ENCODE peak calls at places on chromosomes 11 and 22, in eight cellular contexts. One of them, this sample, is unnamed.

GRCh38 chr11:35013514-35014191 is 97.2 kb downstream of the PDHX start:
- DNase-seq in sigmoid colon: no peak
- DNase-seq in stomach: no peak
- DNase-seq in GM12891: no peak
- DNase-seq in spleen: no peak
- DNase-seq in HL-60: no peak
- DNase-seq in SK-N-MC: no peak
- DNase-seq in suprapubic skin: no peak
- DNase-seq in this sample: no peak

GRCh38 chr11:70127653-70128434 is 49.7 kb downstream of the ANO1 start:
- DNase-seq in sigmoid colon: no peak
- DNase-seq in stomach: no peak
- DNase-seq in GM12891: no peak
- DNase-seq in spleen: no peak
- DNase-seq in HL-60: no peak
- DNase-seq in SK-N-MC: no peak
- DNase-seq in suprapubic skin: no peak
- DNase-seq in this sample: no peak

GRCh38 chr22:22161924-22162851 is 82.4 kb upstream of the VPREB1 start:
- DNase-seq in sigmoid colon: no peak
- DNase-seq in stomach: no peak
- DNase-seq in GM12891: peak
- DNase-seq in spleen: peak
- DNase-seq in HL-60: no peak
- DNase-seq in SK-N-MC: no peak
- DNase-seq in suprapubic skin: no peak
- DNase-seq in this sample: no peak

GRCh38 chr22:21726650-21727049 is 8.9 kb downstream of the YPEL1 start:
- DNase-seq in sigmoid colon: no peak
- DNase-seq in stomach: no peak
- DNase-seq in GM12891: peak
- DNase-seq in spleen: no peak
- DNase-seq in HL-60: peak
- DNase-seq in SK-N-MC: no peak
- DNase-seq in suprapubic skin: no peak
- DNase-seq in this sample: no peak

GRCh38 chr22:43540570-43540969 is 128.8 kb downstream of the MPPED1 start:
- DNase-seq in sigmoid colon: no peak
- DNase-seq in stomach: no peak
- DNase-seq in GM12891: no peak
- DNase-seq in spleen: no peak
- DNase-seq in HL-60: no peak
- DNase-seq in SK-N-MC: no peak
- DNase-seq in suprapubic skin: no peak
- DNase-seq in this sample: no peak

GRCh38 chr11:2591805-2592204 is 108.0 kb downstream of the KCNQ1OT1 start:
- DNase-seq in sigmoid colon: no peak
- DNase-seq in stomach: no peak
- DNase-seq in GM12891: peak
- DNase-seq in spleen: no peak
- DNase-seq in HL-60: no peak
- DNase-seq in SK-N-MC: no peak
- DNase-seq in suprapubic skin: no peak
- DNase-seq in this sample: no peak

GRCh38 chr11:79441159-79441875 is 487 bp upstream of the TENM4 start:
- DNase-seq in sigmoid colon: no peak
- DNase-seq in stomach: no peak
- DNase-seq in GM12891: no peak
- DNase-seq in spleen: no peak
- DNase-seq in HL-60: peak
- DNase-seq in SK-N-MC: no peak
- DNase-seq in suprapubic skin: no peak
- DNase-seq in this sample: no peak

GRCh38 chr11:37177721-37178120 is 579.7 kb upstream of the RAG2 start:
- DNase-seq in sigmoid colon: no peak
- DNase-seq in stomach: no peak
- DNase-seq in GM12891: no peak
- DNase-seq in spleen: no peak
- DNase-seq in HL-60: no peak
- DNase-seq in SK-N-MC: no peak
- DNase-seq in suprapubic skin: no peak
- DNase-seq in this sample: no peak

GRCh38 chr11:123381817-123382554 is 48.1 kb upstream of the GRAMD1B start:
- DNase-seq in sigmoid colon: no peak
- DNase-seq in stomach: no peak
- DNase-seq in GM12891: no peak
- DNase-seq in spleen: no peak
- DNase-seq in HL-60: no peak
- DNase-seq in SK-N-MC: no peak
- DNase-seq in suprapubic skin: no peak
- DNase-seq in this sample: no peak

GRCh38 chr11:27717801-27718229 is 17.6 kb upstream of the BDNF start:
- DNase-seq in sigmoid colon: no peak
- DNase-seq in stomach: no peak
- DNase-seq in GM12891: no peak
- DNase-seq in spleen: no peak
- DNase-seq in HL-60: no peak
- DNase-seq in SK-N-MC: no peak
- DNase-seq in suprapubic skin: no peak
- DNase-seq in this sample: no peak

GRCh38 chr22:37843746-37844089 is 416 bp downstream of the ANKRD54 start:
- DNase-seq in sigmoid colon: peak
- DNase-seq in stomach: no peak
- DNase-seq in GM12891: peak
- DNase-seq in spleen: peak
- DNase-seq in HL-60: peak
- DNase-seq in SK-N-MC: no peak
- DNase-seq in suprapubic skin: peak
- DNase-seq in this sample: no peak

GRCh38 chr22:20927940-20928572 is 10.8 kb downstream of the CRKL start:
- DNase-seq in sigmoid colon: no peak
- DNase-seq in stomach: no peak
- DNase-seq in GM12891: no peak
- DNase-seq in spleen: no peak
- DNase-seq in HL-60: no peak
- DNase-seq in SK-N-MC: no peak
- DNase-seq in suprapubic skin: no peak
- DNase-seq in this sample: no peak

GRCh38 chr11:5291207-5291838 is 10.4 kb downstream of the OR51B4 start:
- DNase-seq in sigmoid colon: no peak
- DNase-seq in stomach: no peak
- DNase-seq in GM12891: peak
- DNase-seq in spleen: no peak
- DNase-seq in HL-60: peak
- DNase-seq in SK-N-MC: no peak
- DNase-seq in suprapubic skin: no peak
- DNase-seq in this sample: no peak

GRCh38 chr11:82858556-82859091 is 41.6 kb downstream of the PRCP start:
- DNase-seq in sigmoid colon: no peak
- DNase-seq in stomach: no peak
- DNase-seq in GM12891: no peak
- DNase-seq in spleen: no peak
- DNase-seq in HL-60: no peak
- DNase-seq in SK-N-MC: no peak
- DNase-seq in suprapubic skin: no peak
- DNase-seq in this sample: no peak

GRCh38 chr11:104091281-104092071 is 55.0 kb downstream of the DDI1 start:
- DNase-seq in sigmoid colon: no peak
- DNase-seq in stomach: no peak
- DNase-seq in GM12891: no peak
- DNase-seq in spleen: no peak
- DNase-seq in HL-60: no peak
- DNase-seq in SK-N-MC: peak
- DNase-seq in suprapubic skin: no peak
- DNase-seq in this sample: no peak

GRCh38 chr11:85751738-85752137 is 59.2 kb downstream of the SYTL2 start:
- DNase-seq in sigmoid colon: no peak
- DNase-seq in stomach: no peak
- DNase-seq in GM12891: no peak
- DNase-seq in spleen: no peak
- DNase-seq in HL-60: no peak
- DNase-seq in SK-N-MC: no peak
- DNase-seq in suprapubic skin: no peak
- DNase-seq in this sample: no peak

GRCh38 chr11:75771646-75772410 is 3.2 kb downstream of the DGAT2 start:
- DNase-seq in sigmoid colon: peak
- DNase-seq in stomach: peak
- DNase-seq in GM12891: no peak
- DNase-seq in spleen: peak
- DNase-seq in HL-60: peak
- DNase-seq in SK-N-MC: no peak
- DNase-seq in suprapubic skin: no peak
- DNase-seq in this sample: no peak

GRCh38 chr11:2097356-2097997 is 41.7 kb downstream of the IGF2 start:
- DNase-seq in sigmoid colon: peak
- DNase-seq in stomach: peak
- DNase-seq in GM12891: peak
- DNase-seq in spleen: peak
- DNase-seq in HL-60: no peak
- DNase-seq in SK-N-MC: no peak
- DNase-seq in suprapubic skin: peak
- DNase-seq in this sample: no peak

GRCh38 chr22:44538518-44539315 is 40.7 kb upstream of the RTL6 start:
- DNase-seq in sigmoid colon: no peak
- DNase-seq in stomach: no peak
- DNase-seq in GM12891: no peak
- DNase-seq in spleen: no peak
- DNase-seq in HL-60: no peak
- DNase-seq in SK-N-MC: no peak
- DNase-seq in suprapubic skin: peak
- DNase-seq in this sample: no peak

GRCh38 chr11:72377596-72377995 is 56.7 kb downstream of the CLPB start:
- DNase-seq in sigmoid colon: no peak
- DNase-seq in stomach: no peak
- DNase-seq in GM12891: no peak
- DNase-seq in spleen: no peak
- DNase-seq in HL-60: no peak
- DNase-seq in SK-N-MC: no peak
- DNase-seq in suprapubic skin: no peak
- DNase-seq in this sample: no peak

GRCh38 chr11:72380132-72380503 is 54.2 kb downstream of the CLPB start:
- DNase-seq in sigmoid colon: no peak
- DNase-seq in stomach: no peak
- DNase-seq in GM12891: no peak
- DNase-seq in spleen: no peak
- DNase-seq in HL-60: no peak
- DNase-seq in SK-N-MC: no peak
- DNase-seq in suprapubic skin: no peak
- DNase-seq in this sample: no peak

GRCh38 chr11:72378704-72379383 is 55.5 kb downstream of the CLPB start:
- DNase-seq in sigmoid colon: peak
- DNase-seq in stomach: peak
- DNase-seq in GM12891: no peak
- DNase-seq in spleen: no peak
- DNase-seq in HL-60: no peak
- DNase-seq in SK-N-MC: no peak
- DNase-seq in suprapubic skin: no peak
- DNase-seq in this sample: no peak

GRCh38 chr11:72379384-72380131 is 54.8 kb downstream of the CLPB start:
- DNase-seq in sigmoid colon: no peak
- DNase-seq in stomach: no peak
- DNase-seq in GM12891: no peak
- DNase-seq in spleen: no peak
- DNase-seq in HL-60: no peak
- DNase-seq in SK-N-MC: no peak
- DNase-seq in suprapubic skin: no peak
- DNase-seq in this sample: no peak

GRCh38 chr11:72381584-72382090 is 52.7 kb downstream of the CLPB start:
- DNase-seq in sigmoid colon: no peak
- DNase-seq in stomach: no peak
- DNase-seq in GM12891: no peak
- DNase-seq in spleen: no peak
- DNase-seq in HL-60: no peak
- DNase-seq in SK-N-MC: no peak
- DNase-seq in suprapubic skin: no peak
- DNase-seq in this sample: no peak
- TF ChIP-seq POLR2AphosphoS5 in sigmoid colon: no peak
- TF ChIP-seq POLR2AphosphoS5 in stomach: no peak
- TF ChIP-seq POLR2AphosphoS5 in GM12891: no peak
- TF ChIP-seq POLR2AphosphoS5 in spleen: no peak
- TF ChIP-seq POLR2AphosphoS5 in HL-60: no peak
- TF ChIP-seq POLR2AphosphoS5 in SK-N-MC: no peak
- TF ChIP-seq POLR2AphosphoS5 in suprapubic skin: no peak
- TF ChIP-seq POLR2AphosphoS5 in this sample: no peak

GRCh38 chr11:43489869-43490465 is 131.2 kb downstream of the TTC17 start:
- DNase-seq in sigmoid colon: no peak
- DNase-seq in stomach: no peak
- DNase-seq in GM12891: no peak
- DNase-seq in spleen: no peak
- DNase-seq in HL-60: no peak
- DNase-seq in SK-N-MC: no peak
- DNase-seq in suprapubic skin: no peak
- DNase-seq in this sample: no peak
- TF ChIP-seq POLR2AphosphoS5 in sigmoid colon: no peak
- TF ChIP-seq POLR2AphosphoS5 in stomach: no peak
- TF ChIP-seq POLR2AphosphoS5 in GM12891: no peak
- TF ChIP-seq POLR2AphosphoS5 in spleen: no peak
- TF ChIP-seq POLR2AphosphoS5 in HL-60: no peak
- TF ChIP-seq POLR2AphosphoS5 in SK-N-MC: no peak
- TF ChIP-seq POLR2AphosphoS5 in suprapubic skin: no peak
- TF ChIP-seq POLR2AphosphoS5 in this sample: peak

GRCh38 chr22:46148336-46148735 is 2.0 kb upstream of the PPARA start:
- DNase-seq in sigmoid colon: no peak
- DNase-seq in stomach: no peak
- DNase-seq in GM12891: no peak
- DNase-seq in spleen: no peak
- DNase-seq in HL-60: no peak
- DNase-seq in SK-N-MC: no peak
- DNase-seq in suprapubic skin: no peak
- DNase-seq in this sample: peak
- TF ChIP-seq POLR2AphosphoS5 in sigmoid colon: no peak
- TF ChIP-seq POLR2AphosphoS5 in stomach: no peak
- TF ChIP-seq POLR2AphosphoS5 in GM12891: no peak
- TF ChIP-seq POLR2AphosphoS5 in spleen: no peak
- TF ChIP-seq POLR2AphosphoS5 in HL-60: no peak
- TF ChIP-seq POLR2AphosphoS5 in SK-N-MC: no peak
- TF ChIP-seq POLR2AphosphoS5 in suprapubic skin: no peak
- TF ChIP-seq POLR2AphosphoS5 in this sample: no peak

DNA sequence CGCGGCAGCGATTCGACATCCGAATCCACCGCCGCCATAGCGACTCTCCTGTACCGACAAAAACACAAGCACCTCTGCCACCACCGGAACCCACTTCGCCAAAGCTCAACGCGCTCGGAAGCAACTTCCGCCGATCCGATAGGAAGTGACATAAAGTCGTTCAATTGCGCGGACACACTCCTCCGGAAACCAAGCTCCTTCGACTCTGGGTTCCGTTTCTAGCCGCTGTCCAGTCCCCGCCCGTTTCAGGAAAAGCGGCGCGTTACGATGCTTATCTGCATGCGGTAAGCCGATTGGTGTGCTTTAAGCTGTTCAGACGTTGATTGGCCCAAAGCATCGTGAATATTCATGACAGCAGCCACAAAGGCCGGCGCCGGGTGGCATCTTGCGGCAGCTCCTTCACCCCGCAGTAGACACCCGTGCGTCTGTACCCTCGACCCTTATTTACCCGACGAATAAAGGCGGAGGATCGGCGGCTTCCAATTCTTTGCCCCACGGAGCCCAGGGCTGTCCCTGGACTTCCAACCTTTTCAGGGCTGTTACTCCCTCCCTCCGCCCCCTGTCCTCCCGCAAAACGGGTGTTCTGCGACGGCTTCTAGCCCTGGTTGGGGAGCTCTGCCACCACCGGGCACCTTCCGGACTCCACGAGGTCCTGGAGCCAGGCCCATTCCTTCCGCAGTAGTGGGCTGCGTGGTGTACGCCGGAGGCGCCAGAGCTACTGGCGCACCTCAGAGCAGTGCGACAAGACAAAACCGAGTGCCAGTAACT is at the start of gene TUT1:
- DNase-seq in sigmoid colon: peak
- DNase-seq in stomach: peak
- DNase-seq in GM12891: peak
- DNase-seq in spleen: peak
- DNase-seq in HL-60: peak
- DNase-seq in SK-N-MC: peak
- DNase-seq in suprapubic skin: peak
- DNase-seq in this sample: peak
- TF ChIP-seq POLR2AphosphoS5 in sigmoid colon: peak
- TF ChIP-seq POLR2AphosphoS5 in stomach: peak
- TF ChIP-seq POLR2AphosphoS5 in GM12891: peak
- TF ChIP-seq POLR2AphosphoS5 in spleen: peak
- TF ChIP-seq POLR2AphosphoS5 in HL-60: peak
- TF ChIP-seq POLR2AphosphoS5 in SK-N-MC: peak
- TF ChIP-seq POLR2AphosphoS5 in suprapubic skin: peak
- TF ChIP-seq POLR2AphosphoS5 in this sample: peak

This sample was measured in vagina.